ENCODE peak calls at places on chromosomes 3 and 15, in five cellular contexts. One of them, this sample, is unnamed.

GRCh38 chr3:49689046-49689886 is at the start of the genes MST1 and RNF123:
- DNase-seq in NCI-H1417: no peak
- DNase-seq in activated T-helper 9 cell treated with anti-CD3 and anti-CD28 coated beads, Interleukin-2, amount 50 U/mL, for 16 hours: peak
- DNase-seq in NCI-H2029 treated with DMSO at 0.1 percent for 48 hours: no peak
- DNase-seq in foreskin keratinocyte: peak
- DNase-seq in this sample: no peak

GRCh38 chr3:48738926-48739616 is 22.1 kb upstream of the IP6K2 start:
- DNase-seq in NCI-H2029 treated with DMSO at 0.1 percent for 48 hours: no peak
- DNase-seq in activated T-helper 9 cell treated with anti-CD3 and anti-CD28 coated beads, Interleukin-2, amount 50 U/mL, for 16 hours: no peak
- DNase-seq in foreskin keratinocyte: no peak
- DNase-seq in NCI-H1417: peak
- DNase-seq in this sample: no peak

GRCh38 chr3:187719628-187720336 is 17.4 kb upstream of the RTP2 start:
- DNase-seq in NCI-H2029 treated with DMSO at 0.1 percent for 48 hours: no peak
- DNase-seq in activated T-helper 9 cell treated with anti-CD3 and anti-CD28 coated beads, Interleukin-2, amount 50 U/mL, for 16 hours: no peak
- DNase-seq in foreskin keratinocyte: no peak
- DNase-seq in NCI-H1417: no peak
- DNase-seq in this sample: no peak

GRCh38 chr3:56702487-56703315 is 19.6 kb upstream of the TASOR start:
- DNase-seq in NCI-H2029 treated with DMSO at 0.1 percent for 48 hours: peak
- DNase-seq in foreskin keratinocyte: no peak
- DNase-seq in NCI-H1417: peak
- DNase-seq in activated T-helper 9 cell treated with anti-CD3 and anti-CD28 coated beads, Interleukin-2, amount 50 U/mL, for 16 hours: no peak
- DNase-seq in this sample: peak

GRCh38 chr3:39990532-39990931 is 181.1 kb downstream of the MYRIP start:
- DNase-seq in NCI-H2029 treated with DMSO at 0.1 percent for 48 hours: peak
- DNase-seq in NCI-H1417: peak
- DNase-seq in foreskin keratinocyte: peak
- DNase-seq in activated T-helper 9 cell treated with anti-CD3 and anti-CD28 coated beads, Interleukin-2, amount 50 U/mL, for 16 hours: no peak
- DNase-seq in this sample: peak

GRCh38 chr3:12579919-12580318 is 23.0 kb downstream of the MKRN2 start:
- DNase-seq in NCI-H2029 treated with DMSO at 0.1 percent for 48 hours: no peak
- DNase-seq in foreskin keratinocyte: no peak
- DNase-seq in NCI-H1417: no peak
- DNase-seq in activated T-helper 9 cell treated with anti-CD3 and anti-CD28 coated beads, Interleukin-2, amount 50 U/mL, for 16 hours: no peak
- DNase-seq in this sample: no peak

GRCh38 chr3:162612991-162613390 is 1116.4 kb downstream of the OTOL1 start:
- DNase-seq in NCI-H2029 treated with DMSO at 0.1 percent for 48 hours: no peak
- DNase-seq in foreskin keratinocyte: no peak
- DNase-seq in NCI-H1417: no peak
- DNase-seq in activated T-helper 9 cell treated with anti-CD3 and anti-CD28 coated beads, Interleukin-2, amount 50 U/mL, for 16 hours: no peak
- DNase-seq in this sample: no peak

GRCh38 chr3:58388550-58389061 is 45.0 kb downstream of the PDHB start:
- DNase-seq in foreskin keratinocyte: no peak
- DNase-seq in NCI-H2029 treated with DMSO at 0.1 percent for 48 hours: peak
- DNase-seq in NCI-H1417: no peak
- DNase-seq in activated T-helper 9 cell treated with anti-CD3 and anti-CD28 coated beads, Interleukin-2, amount 50 U/mL, for 16 hours: no peak
- DNase-seq in this sample: no peak

GRCh38 chr3:153072382-153072781 is 89.6 kb upstream of the RAP2B start:
- DNase-seq in NCI-H1417: no peak
- DNase-seq in activated T-helper 9 cell treated with anti-CD3 and anti-CD28 coated beads, Interleukin-2, amount 50 U/mL, for 16 hours: no peak
- DNase-seq in foreskin keratinocyte: no peak
- DNase-seq in NCI-H2029 treated with DMSO at 0.1 percent for 48 hours: no peak
- DNase-seq in this sample: no peak

GRCh38 chr15:41634072-41634628 is 26.1 kb upstream of the MGA start:
- DNase-seq in NCI-H2029 treated with DMSO at 0.1 percent for 48 hours: no peak
- DNase-seq in foreskin keratinocyte: no peak
- DNase-seq in NCI-H1417: no peak
- DNase-seq in activated T-helper 9 cell treated with anti-CD3 and anti-CD28 coated beads, Interleukin-2, amount 50 U/mL, for 16 hours: no peak
- DNase-seq in this sample: no peak

GRCh38 chr3:153052096-153052460 is 109.9 kb upstream of the RAP2B start:
- DNase-seq in NCI-H2029 treated with DMSO at 0.1 percent for 48 hours: no peak
- DNase-seq in NCI-H1417: no peak
- DNase-seq in foreskin keratinocyte: peak
- DNase-seq in activated T-helper 9 cell treated with anti-CD3 and anti-CD28 coated beads, Interleukin-2, amount 50 U/mL, for 16 hours: no peak
- DNase-seq in this sample: no peak

GRCh38 chr15:40103124-40103858 is 5.4 kb downstream of the BMF start:
- DNase-seq in activated T-helper 9 cell treated with anti-CD3 and anti-CD28 coated beads, Interleukin-2, amount 50 U/mL, for 16 hours: no peak
- DNase-seq in foreskin keratinocyte: peak
- DNase-seq in NCI-H2029 treated with DMSO at 0.1 percent for 48 hours: peak
- DNase-seq in NCI-H1417: peak
- DNase-seq in this sample: peak

GRCh38 chr15:85329561-85330421 is 50.6 kb upstream of the AKAP13 start:
- DNase-seq in NCI-H2029 treated with DMSO at 0.1 percent for 48 hours: no peak
- DNase-seq in NCI-H1417: peak
- DNase-seq in activated T-helper 9 cell treated with anti-CD3 and anti-CD28 coated beads, Interleukin-2, amount 50 U/mL, for 16 hours: no peak
- DNase-seq in foreskin keratinocyte: no peak
- DNase-seq in this sample: no peak

GRCh38 chr15:28960979-28961378 is 75.2 kb downstream of the APBA2 start:
- DNase-seq in NCI-H2029 treated with DMSO at 0.1 percent for 48 hours: no peak
- DNase-seq in foreskin keratinocyte: peak
- DNase-seq in activated T-helper 9 cell treated with anti-CD3 and anti-CD28 coated beads, Interleukin-2, amount 50 U/mL, for 16 hours: no peak
- DNase-seq in NCI-H1417: no peak
- DNase-seq in this sample: no peak

GRCh38 chr3:42780892-42781700 is 8.0 kb upstream of the CCDC13 start:
- DNase-seq in NCI-H2029 treated with DMSO at 0.1 percent for 48 hours: peak
- DNase-seq in NCI-H1417: peak
- DNase-seq in activated T-helper 9 cell treated with anti-CD3 and anti-CD28 coated beads, Interleukin-2, amount 50 U/mL, for 16 hours: no peak
- DNase-seq in foreskin keratinocyte: no peak
- DNase-seq in this sample: peak

GRCh38 chr15:64610257-64610919 is 150.0 kb downstream of the ZNF609 start:
- DNase-seq in NCI-H2029 treated with DMSO at 0.1 percent for 48 hours: no peak
- DNase-seq in NCI-H1417: no peak
- DNase-seq in activated T-helper 9 cell treated with anti-CD3 and anti-CD28 coated beads, Interleukin-2, amount 50 U/mL, for 16 hours: no peak
- DNase-seq in foreskin keratinocyte: no peak
- DNase-seq in this sample: no peak

GRCh38 chr15:90957105-90957790 is 2.6 kb downstream of the RCCD1 start:
- DNase-seq in activated T-helper 9 cell treated with anti-CD3 and anti-CD28 coated beads, Interleukin-2, amount 50 U/mL, for 16 hours: no peak
- DNase-seq in foreskin keratinocyte: no peak
- DNase-seq in NCI-H1417: peak
- DNase-seq in NCI-H2029 treated with DMSO at 0.1 percent for 48 hours: no peak
- DNase-seq in this sample: no peak

GRCh38 chr15:42544858-42545629 is 3.5 kb downstream of the LRRC57 start:
- DNase-seq in activated T-helper 9 cell treated with anti-CD3 and anti-CD28 coated beads, Interleukin-2, amount 50 U/mL, for 16 hours: no peak
- DNase-seq in NCI-H2029 treated with DMSO at 0.1 percent for 48 hours: no peak
- DNase-seq in foreskin keratinocyte: no peak
- DNase-seq in NCI-H1417: no peak
- DNase-seq in this sample: no peak

GRCh38 chr3:156459434-156459833 is 95.5 kb downstream of the SSR3 start:
- DNase-seq in NCI-H2029 treated with DMSO at 0.1 percent for 48 hours: no peak
- DNase-seq in activated T-helper 9 cell treated with anti-CD3 and anti-CD28 coated beads, Interleukin-2, amount 50 U/mL, for 16 hours: no peak
- DNase-seq in foreskin keratinocyte: no peak
- DNase-seq in NCI-H1417: no peak
- DNase-seq in this sample: no peak

GRCh38 chr3:81170298-81170697 is 591.1 kb downstream of the GBE1 start:
- DNase-seq in NCI-H1417: no peak
- DNase-seq in NCI-H2029 treated with DMSO at 0.1 percent for 48 hours: no peak
- DNase-seq in activated T-helper 9 cell treated with anti-CD3 and anti-CD28 coated beads, Interleukin-2, amount 50 U/mL, for 16 hours: no peak
- DNase-seq in foreskin keratinocyte: no peak
- DNase-seq in this sample: no peak

GRCh38 chr15:63218114-63218808 is 28.9 kb downstream of the RAB8B start:
- DNase-seq in foreskin keratinocyte: peak
- DNase-seq in activated T-helper 9 cell treated with anti-CD3 and anti-CD28 coated beads, Interleukin-2, amount 50 U/mL, for 16 hours: no peak
- DNase-seq in NCI-H2029 treated with DMSO at 0.1 percent for 48 hours: no peak
- DNase-seq in NCI-H1417: no peak
- DNase-seq in this sample: no peak

GRCh38 chr15:70584838-70585706 is 178.3 kb downstream of the UACA start:
- DNase-seq in activated T-helper 9 cell treated with anti-CD3 and anti-CD28 coated beads, Interleukin-2, amount 50 U/mL, for 16 hours: peak
- DNase-seq in NCI-H1417: no peak
- DNase-seq in NCI-H2029 treated with DMSO at 0.1 percent for 48 hours: no peak
- DNase-seq in foreskin keratinocyte: no peak
- DNase-seq in this sample: peak

GRCh38 chr3:82137050-82137449 is 375.6 kb upstream of the GBE1 start:
- DNase-seq in activated T-helper 9 cell treated with anti-CD3 and anti-CD28 coated beads, Interleukin-2, amount 50 U/mL, for 16 hours: no peak
- DNase-seq in foreskin keratinocyte: no peak
- DNase-seq in NCI-H2029 treated with DMSO at 0.1 percent for 48 hours: no peak
- DNase-seq in NCI-H1417: no peak
- DNase-seq in this sample: no peak

GRCh38 chr15:89383635-89384604 is 49.3 kb upstream of the POLG start:
- DNase-seq in foreskin keratinocyte: no peak
- DNase-seq in NCI-H2029 treated with DMSO at 0.1 percent for 48 hours: peak
- DNase-seq in activated T-helper 9 cell treated with anti-CD3 and anti-CD28 coated beads, Interleukin-2, amount 50 U/mL, for 16 hours: no peak
- DNase-seq in NCI-H1417: peak
- DNase-seq in this sample: peak

GRCh38 chr3:20080956-20081554 is 40.8 kb downstream of the KAT2B start:
- DNase-seq in foreskin keratinocyte: no peak
- DNase-seq in NCI-H2029 treated with DMSO at 0.1 percent for 48 hours: peak
- DNase-seq in activated T-helper 9 cell treated with anti-CD3 and anti-CD28 coated beads, Interleukin-2, amount 50 U/mL, for 16 hours: no peak
- DNase-seq in NCI-H1417: peak
- DNase-seq in this sample: peak

GRCh38 chr3:3316523-3316922 is 137.0 kb upstream of the CRBN start:
- DNase-seq in foreskin keratinocyte: no peak
- DNase-seq in NCI-H2029 treated with DMSO at 0.1 percent for 48 hours: no peak
- DNase-seq in NCI-H1417: no peak
- DNase-seq in activated T-helper 9 cell treated with anti-CD3 and anti-CD28 coated beads, Interleukin-2, amount 50 U/mL, for 16 hours: no peak
- DNase-seq in this sample: no peak

GRCh38 chr3:50587373-50587772 is 18.1 kb downstream of the HEMK1 start:
- DNase-seq in NCI-H2029 treated with DMSO at 0.1 percent for 48 hours: no peak
- DNase-seq in activated T-helper 9 cell treated with anti-CD3 and anti-CD28 coated beads, Interleukin-2, amount 50 U/mL, for 16 hours: no peak
- DNase-seq in foreskin keratinocyte: no peak
- DNase-seq in NCI-H1417: no peak
- DNase-seq in this sample: no peak

GRCh38 chr3:151330899-151331298 is 1.6 kb upstream of the P2RY13 start:
- DNase-seq in NCI-H2029 treated with DMSO at 0.1 percent for 48 hours: no peak
- DNase-seq in activated T-helper 9 cell treated with anti-CD3 and anti-CD28 coated beads, Interleukin-2, amount 50 U/mL, for 16 hours: no peak
- DNase-seq in NCI-H1417: no peak
- DNase-seq in foreskin keratinocyte: no peak
- DNase-seq in this sample: no peak

GRCh38 chr3:117788499-117788898 is 1078.9 kb downstream of the TUSC7 start:
- DNase-seq in NCI-H2029 treated with DMSO at 0.1 percent for 48 hours: no peak
- DNase-seq in activated T-helper 9 cell treated with anti-CD3 and anti-CD28 coated beads, Interleukin-2, amount 50 U/mL, for 16 hours: no peak
- DNase-seq in foreskin keratinocyte: no peak
- DNase-seq in NCI-H1417: peak
- DNase-seq in this sample: no peak

GRCh38 chr15:33655488-33655887 is 312.8 kb upstream of the CHRM5 start:
- DNase-seq in foreskin keratinocyte: no peak
- DNase-seq in NCI-H2029 treated with DMSO at 0.1 percent for 48 hours: no peak
- DNase-seq in NCI-H1417: no peak
- DNase-seq in activated T-helper 9 cell treated with anti-CD3 and anti-CD28 coated beads, Interleukin-2, amount 50 U/mL, for 16 hours: no peak
- DNase-seq in this sample: no peak

GRCh38 chr3:23985752-23986544 is 40.9 kb downstream of the NR1D2 start:
- DNase-seq in NCI-H2029 treated with DMSO at 0.1 percent for 48 hours: no peak
- DNase-seq in NCI-H1417: no peak
- DNase-seq in foreskin keratinocyte: no peak
- DNase-seq in activated T-helper 9 cell treated with anti-CD3 and anti-CD28 coated beads, Interleukin-2, amount 50 U/mL, for 16 hours: no peak
- DNase-seq in this sample: no peak

GRCh38 chr3:105806361-105806760 is 62.5 kb downstream of the CBLB start:
- DNase-seq in foreskin keratinocyte: no peak
- DNase-seq in NCI-H2029 treated with DMSO at 0.1 percent for 48 hours: no peak
- DNase-seq in NCI-H1417: no peak
- DNase-seq in activated T-helper 9 cell treated with anti-CD3 and anti-CD28 coated beads, Interleukin-2, amount 50 U/mL, for 16 hours: no peak
- DNase-seq in this sample: no peak

GRCh38 chr3:141686477-141687280 is 51.4 kb upstream of the RNF7 start:
- DNase-seq in NCI-H1417: no peak
- DNase-seq in activated T-helper 9 cell treated with anti-CD3 and anti-CD28 coated beads, Interleukin-2, amount 50 U/mL, for 16 hours: no peak
- DNase-seq in NCI-H2029 treated with DMSO at 0.1 percent for 48 hours: peak
- DNase-seq in foreskin keratinocyte: peak
- DNase-seq in this sample: no peak